ENCODE peak calls at places on chromosomes 11 and 22, in eight cellular contexts. X, I, O, Y, T, J, R and F are unnamed samples.

GRCh38 chr11:60972182-60973030 is 926 bp downstream of the CD6 start:
- DNase-seq in X (no peak), I (no peak), O (no peak), Y (no peak), T (no peak), J (no peak), R (peak; percentile 34), F (no peak)

GRCh38 chr11:6604081-6604626 is 580 bp downstream of the ILK start:
- DNase-seq in X (peak; percentile 70), I (peak; percentile 80), O (no peak), Y (peak; percentile 32), T (no peak), J (peak; percentile 59), R (peak; percentile 79), F (peak; percentile 37)

GRCh38 chr22:42308887-42309468 is 38.5 kb upstream of the TCF20 start:
- DNase-seq in X (no peak), I (no peak), O (no peak), Y (no peak), T (no peak), J (no peak), R (no peak), F (no peak)

GRCh38 chr11:119752324-119752723 is 23.3 kb upstream of the NECTIN1 start:
- DNase-seq in X (no peak), I (no peak), O (no peak), Y (peak; percentile 79), T (no peak), J (no peak), R (no peak), F (no peak)

GRCh38 chr22:37206118-37206840 is 6.0 kb downstream of the SSTR3 start:
- DNase-seq in X (no peak), I (no peak), O (no peak), Y (no peak), T (peak; percentile 7), J (no peak), R (no peak), F (no peak)

GRCh38 chr11:102420547-102420946 is 32.0 kb downstream of the TMEM123 start:
- DNase-seq in X (no peak), I (no peak), O (no peak), Y (no peak), T (no peak), J (no peak), R (no peak), F (no peak)

GRCh38 chr11:120186799-120187591 is 23.8 kb upstream of the OAF start:
- DNase-seq in X (peak; percentile 61), I (peak; percentile 63), O (no peak), Y (peak; percentile 93), T (no peak), J (no peak), R (peak; percentile 38), F (no peak)

GRCh38 chr11:11569936-11570491 is 51.8 kb downstream of the GALNT18 start:
- DNase-seq in X (no peak), I (peak; percentile 3), O (no peak), Y (peak; percentile 79), T (peak; percentile 62), J (no peak), R (no peak), F (no peak)

GRCh38 chr11:16777576-16777975 is 39.1 kb downstream of the C11orf58 start:
- DNase-seq in X (no peak), I (no peak), O (no peak), Y (no peak), T (no peak), J (no peak), R (no peak), F (no peak)

GRCh38 chr11:77401486-77402217 is 72.2 kb downstream of the PAK1 start:
- DNase-seq in X (no peak), I (no peak), O (no peak), Y (peak; percentile 83), T (no peak), J (no peak), R (no peak), F (no peak)

GRCh38 chr11:70155386-70155785 is 47.7 kb upstream of the FADD start:
- DNase-seq in X (no peak), I (no peak), O (no peak), Y (no peak), T (no peak), J (no peak), R (no peak), F (no peak)

GRCh38 chr22:17695986-17696385 is 57.4 kb downstream of the BCL2L13 start:
- DNase-seq in X (no peak), I (no peak), O (no peak), Y (no peak), T (no peak), J (no peak), R (no peak), F (no peak)

GRCh38 chr11:119729581-119730346 is 764 bp upstream of the NECTIN1 start:
- DNase-seq in X (peak; percentile 39), I (peak; percentile 59), O (peak; percentile 18), Y (peak; percentile 61), T (peak; percentile 78), J (peak; percentile 60), R (peak; percentile 71), F (no peak)

GRCh38 chr11:88231894-88232482 is 56.7 kb upstream of the RAB38 start:
- DNase-seq in X (peak; percentile 40), I (peak; percentile 57), O (peak; percentile 3), Y (peak; percentile 42), T (no peak), J (peak; percentile 76), R (peak; percentile 65), F (peak; percentile 23)

GRCh38 chr11:43933608-43934358 is 8.7 kb upstream of the C11orf96 start:
- DNase-seq in X (peak; percentile 48), I (peak; percentile 22), O (no peak), Y (no peak), T (no peak), J (no peak), R (no peak), F (no peak)

GRCh38 chr11:36449566-36450390 is 60.3 kb downstream of the TRAF6 start:
- DNase-seq in X (no peak), I (peak; percentile 33), O (no peak), Y (no peak), T (no peak), J (no peak), R (no peak), F (peak; percentile 76)

GRCh38 chr11:121467965-121468364 is 15.2 kb upstream of the SORL1-AS1 start:
- DNase-seq in X (no peak), I (no peak), O (no peak), Y (peak; percentile 48), T (no peak), J (no peak), R (no peak), F (no peak)

GRCh38 chr11:75132080-75132479 is 18.8 kb upstream of the SLCO2B1 start:
- DNase-seq in X (no peak), I (no peak), O (no peak), Y (no peak), T (no peak), J (no peak), R (no peak), F (no peak)
- TF ChIP-seq CTCF in X (no peak), I (no peak), O (no peak), Y (no peak), T (no peak), J (no peak), R (no peak), F (no peak)

GRCh38 chr11:73648629-73649046 is 2.3 kb downstream of the PLEKHB1 start:
- DNase-seq in X (no peak), I (no peak), O (no peak), Y (no peak), T (no peak), J (no peak), R (no peak), F (no peak)

GRCh38 chr11:73645972-73646631 is at the start of gene PLEKHB1:
- DNase-seq in X (no peak), I (no peak), O (no peak), Y (peak; percentile 15), T (no peak), J (peak; percentile 92), R (peak; percentile 95), F (no peak)

GRCh38 chr11:73649206-73649605 is 2.8 kb downstream of the PLEKHB1 start:
- DNase-seq in X (no peak), I (no peak), O (no peak), Y (no peak), T (no peak), J (no peak), R (no peak), F (no peak)

GRCh38 chr11:73645570-73645969 is 811 bp upstream of the PLEKHB1 start:
- DNase-seq in X (no peak), I (no peak), O (no peak), Y (no peak), T (no peak), J (peak; percentile 62), R (no peak), F (no peak)

GRCh38 chr11:73647459-73648100 is 1.2 kb downstream of the PLEKHB1 start:
- DNase-seq in X (peak; percentile 70), I (peak; percentile 76), O (peak; percentile 30), Y (peak; percentile 60), T (peak; percentile 94), J (peak; percentile 97), R (peak; percentile 98), F (peak; percentile 39)
- H3K4me3 ChIP-seq in X (peak overlapping the region; percentile 20), I (no peak overlapping the region), O (peak overlapping the region; percentile 46), Y (no peak overlapping the region), T (peak overlapping the region; percentile 46), J (peak overlapping the region; percentile 89), R (peak overlapping the region; percentile 74), F (peak overlapping the region; percentile 18)

DNA sequence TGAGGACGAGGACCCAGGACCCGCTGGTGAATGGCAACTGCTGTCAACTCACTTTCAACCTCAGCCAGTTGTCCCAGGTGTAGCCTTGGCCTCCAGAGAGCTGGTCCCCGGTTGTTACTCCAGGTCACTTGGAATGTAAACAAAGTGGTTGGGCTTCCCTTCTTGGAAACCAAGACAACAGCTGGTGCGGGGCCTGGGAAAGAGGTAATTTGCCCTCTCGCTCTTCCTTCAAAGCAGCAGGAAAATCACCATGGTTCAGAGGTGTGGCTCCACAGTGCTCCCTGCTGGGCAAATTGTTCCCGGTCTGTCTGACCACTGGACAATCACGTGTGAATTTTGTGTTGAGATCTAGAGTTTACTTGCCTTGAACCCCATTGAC is 15.0 kb downstream of the SLC1A2 start:
- DNase-seq in X (peak; percentile 38), I (peak; percentile 34), O (no peak), Y (peak; percentile 30), T (peak; percentile 56), J (peak; percentile 87), R (peak; percentile 89), F (no peak)
- TF ChIP-seq CTCF in X (peak; percentile 49), I (peak; percentile 57), O (peak; percentile 54), Y (peak; percentile 65), T (peak; percentile 53), J (peak; percentile 80), R (peak; percentile 84), F (peak; percentile 31)

DNA sequence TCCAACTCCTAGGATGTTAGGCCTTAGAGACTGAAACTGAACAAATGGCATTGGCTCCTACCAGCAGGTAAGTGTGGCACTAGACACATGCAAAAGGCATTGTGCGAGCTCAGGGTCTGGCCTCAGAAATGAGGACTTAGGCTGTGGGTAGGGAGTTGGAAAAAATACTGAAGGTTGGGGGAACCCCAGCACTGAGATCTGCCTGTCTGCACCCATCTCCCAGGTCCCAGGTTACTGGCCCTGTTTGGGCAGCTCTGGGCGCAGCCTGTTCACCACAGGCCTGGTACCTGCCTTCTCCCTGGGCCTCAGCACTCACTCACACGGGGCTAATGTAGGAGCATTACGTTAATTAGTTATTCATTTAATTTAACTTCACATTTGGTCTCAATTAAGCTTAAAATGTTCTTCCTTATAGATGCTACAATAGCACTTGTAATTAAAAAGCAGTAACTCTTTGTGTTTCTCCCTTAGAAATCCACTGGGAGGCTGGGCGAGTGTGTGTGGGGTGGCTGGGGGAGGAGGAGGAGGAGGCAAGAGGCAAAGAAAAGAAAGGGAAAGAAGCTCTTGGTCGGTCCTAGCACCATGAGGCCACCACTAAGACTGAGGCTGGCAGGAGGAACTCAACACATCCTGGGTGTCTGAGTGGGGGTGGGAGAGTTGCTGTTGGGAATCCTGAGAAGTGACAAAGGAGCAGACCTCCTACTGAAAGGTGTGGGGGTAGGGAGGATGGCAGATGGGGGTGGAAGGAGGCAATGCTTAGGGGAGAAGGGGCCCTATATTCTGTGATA is 19.4 kb downstream of the TMEM218 start:
- DNase-seq in X (no peak), I (no peak), O (no peak), Y (no peak), T (no peak), J (no peak), R (peak; percentile 52), F (no peak)
- H3K4me3 ChIP-seq in X (no peak overlapping the region), I (no peak overlapping the region), O (no peak overlapping the region), Y (no peak overlapping the region), T (no peak overlapping the region), J (no peak overlapping the region), R (no peak overlapping the region), F (no peak overlapping the region)